ENCODE peak calls at places on chromosome 9, in six cellular contexts. X, A, R, M, Q and U are unnamed samples.

GRCh38 chr9:4678679-4679267 is 596 bp upstream of the CDC37L1 start:
- DNase-seq in A (no peak), Q (peak; percentile 59), M (no peak), R (peak; percentile 18), X (no peak), U (no peak)

GRCh38 chr9:75238311-75238976 is 150.1 kb downstream of the OSTF1 start:
- DNase-seq in A (no peak), Q (peak; percentile 66), R (peak; percentile 32), M (peak; percentile 18), X (peak; percentile 42), U (peak; percentile 35)

GRCh38 chr9:37172511-37172910 is 52.1 kb downstream of the ZCCHC7 start:
- DNase-seq in R (no peak), A (no peak), Q (no peak), X (no peak), M (no peak), U (no peak)

GRCh38 chr9:83327323-83327722 is 210.9 kb downstream of the FRMD3 start:
- DNase-seq in Q (peak; percentile 44), R (no peak), A (no peak), M (no peak), X (no peak), U (no peak)

GRCh38 chr9:79263666-79264460 is 307.9 kb upstream of the TLE4 start:
- DNase-seq in Q (peak; percentile 34), R (peak; percentile 66), X (peak; percentile 47), M (no peak), A (no peak), U (no peak)

GRCh38 chr9:89473762-89474469 is 24.0 kb downstream of the SEMA4D start:
- DNase-seq in Q (no peak), M (no peak), A (peak; percentile 34), R (peak; percentile 71), X (no peak), U (peak; percentile 30)

GRCh38 chr9:4174781-4175180 is 125.1 kb downstream of the GLIS3 start:
- DNase-seq in M (no peak), X (no peak), Q (no peak), R (no peak), A (no peak), U (no peak)

GRCh38 chr9:135070964-135071735 is 16.3 kb upstream of the OLFM1 start:
- DNase-seq in A (peak; percentile 16), X (no peak), R (no peak), M (no peak), Q (no peak), U (peak; percentile 11)

GRCh38 chr9:114038724-114039313 is 39.3 kb downstream of the AMBP start:
- DNase-seq in X (no peak), Q (no peak), R (no peak), A (no peak), M (no peak), U (no peak)

GRCh38 chr9:272251-273213 is 57.9 kb downstream of the DOCK8 start:
- DNase-seq in R (no peak), Q (no peak), M (peak; percentile 77), X (no peak), A (no peak), U (peak; percentile 65)